ENCODE peak calls at places on chromosomes 12 and 14, in five cellular contexts. One of them, this sample, is unnamed.

GRCh38 chr14:67517083-67517482 is 16.0 kb upstream of the PLEKHH1 start:
- DNase-seq in upper lobe of right lung: no peak
- DNase-seq in GM03348: peak
- DNase-seq in left cardiac atrium: peak
- DNase-seq in activated T-cell treated with anti-CD3 and anti-CD28 coated beads for 1 hour: no peak
- DNase-seq in this sample: peak

GRCh38 chr12:51025182-51025747 is 919 bp downstream of the SLC11A2 start:
- DNase-seq in upper lobe of right lung: no peak
- DNase-seq in GM03348: no peak
- DNase-seq in left cardiac atrium: no peak
- DNase-seq in activated T-cell treated with anti-CD3 and anti-CD28 coated beads for 1 hour: no peak
- DNase-seq in this sample: peak

GRCh38 chr12:109739747-109740693 is 26.4 kb downstream of the FAM222A start:
- DNase-seq in upper lobe of right lung: peak
- DNase-seq in GM03348: no peak
- DNase-seq in left cardiac atrium: peak
- DNase-seq in activated T-cell treated with anti-CD3 and anti-CD28 coated beads for 1 hour: no peak
- DNase-seq in this sample: no peak

GRCh38 chr12:2287151-2287550 is 234.4 kb downstream of the CACNA1C start:
- DNase-seq in upper lobe of right lung: peak
- DNase-seq in GM03348: no peak
- DNase-seq in left cardiac atrium: no peak
- DNase-seq in activated T-cell treated with anti-CD3 and anti-CD28 coated beads for 1 hour: no peak
- DNase-seq in this sample: no peak

GRCh38 chr12:46372852-46373302 is 304 bp upstream of the SLC38A2 start:
- DNase-seq in upper lobe of right lung: no peak
- DNase-seq in GM03348: no peak
- DNase-seq in left cardiac atrium: no peak
- DNase-seq in activated T-cell treated with anti-CD3 and anti-CD28 coated beads for 1 hour: no peak
- DNase-seq in this sample: no peak

GRCh38 chr12:7959278-7960063 is 23.5 kb upstream of the SLC2A3 start:
- DNase-seq in upper lobe of right lung: no peak
- DNase-seq in GM03348: no peak
- DNase-seq in left cardiac atrium: no peak
- DNase-seq in activated T-cell treated with anti-CD3 and anti-CD28 coated beads for 1 hour: peak
- DNase-seq in this sample: no peak

GRCh38 chr12:12357697-12358476 is 1.0 kb downstream of the BORCS5 start:
- DNase-seq in upper lobe of right lung: no peak
- DNase-seq in GM03348: no peak
- DNase-seq in left cardiac atrium: no peak
- DNase-seq in activated T-cell treated with anti-CD3 and anti-CD28 coated beads for 1 hour: no peak
- DNase-seq in this sample: peak

GRCh38 chr12:105935106-105935505 is 203.6 kb downstream of the NUAK1 start:
- DNase-seq in upper lobe of right lung: no peak
- DNase-seq in GM03348: peak
- DNase-seq in left cardiac atrium: no peak
- DNase-seq in activated T-cell treated with anti-CD3 and anti-CD28 coated beads for 1 hour: no peak
- DNase-seq in this sample: peak

GRCh38 chr12:91662021-91662420 is 479.4 kb upstream of the DCN start:
- DNase-seq in upper lobe of right lung: no peak
- DNase-seq in GM03348: no peak
- DNase-seq in left cardiac atrium: no peak
- DNase-seq in activated T-cell treated with anti-CD3 and anti-CD28 coated beads for 1 hour: no peak
- DNase-seq in this sample: peak

GRCh38 chr12:127811988-127812387 is 455.0 kb upstream of the TMEM132C start:
- DNase-seq in upper lobe of right lung: no peak
- DNase-seq in GM03348: peak
- DNase-seq in left cardiac atrium: peak
- DNase-seq in activated T-cell treated with anti-CD3 and anti-CD28 coated beads for 1 hour: no peak
- DNase-seq in this sample: peak

GRCh38 chr12:122226366-122227222 is 742 bp upstream of the DIABLO start:
- DNase-seq in upper lobe of right lung: no peak
- DNase-seq in GM03348: no peak
- DNase-seq in left cardiac atrium: no peak
- DNase-seq in activated T-cell treated with anti-CD3 and anti-CD28 coated beads for 1 hour: no peak
- DNase-seq in this sample: no peak

GRCh38 chr14:100866666-100867630 is 36.6 kb downstream of the RTL1 start:
- DNase-seq in upper lobe of right lung: peak
- DNase-seq in GM03348: no peak
- DNase-seq in left cardiac atrium: peak
- DNase-seq in activated T-cell treated with anti-CD3 and anti-CD28 coated beads for 1 hour: no peak
- DNase-seq in this sample: no peak

GRCh38 chr14:70995671-70996070 is 88.4 kb downstream of the PCNX1 start:
- DNase-seq in upper lobe of right lung: peak
- DNase-seq in GM03348: no peak
- DNase-seq in left cardiac atrium: no peak
- DNase-seq in activated T-cell treated with anti-CD3 and anti-CD28 coated beads for 1 hour: no peak
- DNase-seq in this sample: no peak

GRCh38 chr14:58788655-58789054 is 150.9 kb downstream of the DACT1 start:
- DNase-seq in upper lobe of right lung: no peak
- DNase-seq in GM03348: no peak
- DNase-seq in left cardiac atrium: no peak
- DNase-seq in activated T-cell treated with anti-CD3 and anti-CD28 coated beads for 1 hour: no peak
- DNase-seq in this sample: no peak